ENCODE peak calls at places on chromosome 10, in seven cellular contexts. Q is GM23338, U is SK-N-SH, I is K562, F is HCT116, E is HepG2, R is HL-60. G is an unnamed sample.

GRCh38 chr10:80161321-80162084 is 29.0 kb downstream of the PLAC9 start:
- DNase-seq in R (no peak), U (peak), Q (peak), I (peak), E (peak), F (no peak), G (no peak)

GRCh38 chr10:58486821-58487220 is 25.9 kb upstream of the BICC1 start:
- DNase-seq in I (no peak), F (no peak), R (no peak), U (no peak), Q (no peak), E (no peak), G (no peak)

GRCh38 chr10:13712799-13713581 is 126.2 kb downstream of the PRPF18 start:
- DNase-seq in U (no peak), F (peak), R (peak), Q (no peak), I (peak), E (no peak), G (peak)

GRCh38 chr10:49331431-49331830 is 32.5 kb downstream of the C10orf71 start:
- DNase-seq in I (no peak), R (no peak), Q (no peak), U (no peak), F (no peak), E (no peak), G (no peak)

GRCh38 chr10:78203915-78204818 is 170.5 kb downstream of the RPS24 start:
- DNase-seq in Q (no peak), F (no peak), R (peak), I (no peak), E (peak), U (peak), G (no peak)

GRCh38 chr10:48457949-48458661 is 146.8 kb downstream of the ARHGAP22 start:
- DNase-seq in Q (no peak), R (no peak), F (no peak), I (no peak), U (no peak), E (no peak), G (no peak)

GRCh38 chr10:28217848-28218247 is 85.0 kb downstream of the MPP7 start:
- DNase-seq in F (peak), E (no peak), U (no peak), R (no peak), Q (no peak), I (no peak), G (no peak)

GRCh38 chr10:73907841-73908517 is 3.0 kb upstream of the PLAU start:
- DNase-seq in E (no peak), F (no peak), U (no peak), R (peak), Q (no peak), I (peak), G (no peak)

GRCh38 chr10:44261710-44262455 is 123.0 kb downstream of the CXCL12 start:
- DNase-seq in R (no peak), F (no peak), Q (no peak), E (no peak), I (no peak), U (peak), G (no peak)

GRCh38 chr10:100864981-100865380 is 47.8 kb upstream of the SLF2 start:
- DNase-seq in I (no peak), F (no peak), R (no peak), U (no peak), Q (no peak), E (no peak), G (no peak)

GRCh38 chr10:24825551-24825950 is 101.9 kb upstream of the ARHGAP21 start:
- DNase-seq in R (no peak), I (no peak), U (no peak), E (no peak), F (no peak), Q (no peak), G (no peak)

GRCh38 chr10:93222211-93222754 is 148.6 kb downstream of the CYP26A1 start:
- DNase-seq in U (no peak), R (no peak), E (no peak), Q (no peak), I (no peak), F (no peak), G (no peak)

GRCh38 chr10:85643839-85644525 is 722.6 kb downstream of the GRID1 start:
- DNase-seq in R (no peak), Q (no peak), I (no peak), F (peak), U (no peak), E (peak), G (peak)

GRCh38 chr10:102151774-102152544 is at the start of gene NOLC1:
- DNase-seq in F (peak), E (peak), Q (peak), R (peak), U (peak), I (peak), G (peak)

GRCh38 chr10:25758041-25758457 is 176.0 kb upstream of the MYO3A start:
- DNase-seq in F (peak), E (peak), Q (peak), R (no peak), U (peak), I (peak), G (no peak)

GRCh38 chr10:27504897-27505457 is 873 bp downstream of the RAB18 start:
- DNase-seq in I (peak), R (no peak), Q (no peak), U (no peak), E (no peak), F (no peak), G (no peak)

GRCh38 chr10:73997479-73997805 is 474 bp upstream of the VCL start:
- DNase-seq in U (no peak), Q (no peak), R (no peak), F (no peak), E (no peak), I (peak), G (peak)

GRCh38 chr10:108167766-108168165 is 1003.3 kb upstream of the SORCS1 start:
- DNase-seq in E (no peak), R (no peak), F (no peak), Q (no peak), I (no peak), U (no peak), G (no peak)

GRCh38 chr10:29064665-29065064 is 224.2 kb upstream of the LYZL1 start:
- DNase-seq in F (no peak), E (no peak), I (no peak), Q (no peak), R (no peak), U (no peak), G (no peak)

GRCh38 chr10:10786334-10787090 is 231.2 kb upstream of the CELF2 start:
- DNase-seq in E (no peak), I (no peak), Q (no peak), F (no peak), U (no peak), R (no peak), G (no peak)

GRCh38 chr10:130171196-130171595 is 35.0 kb downstream of the GLRX3 start:
- DNase-seq in U (no peak), R (peak), Q (no peak), F (no peak), E (no peak), I (no peak), G (no peak)

GRCh38 chr10:78937800-78938694 is 130.7 kb upstream of the ZMIZ1 start:
- DNase-seq in U (peak), I (peak), Q (peak), F (no peak), R (no peak), E (peak), G (no peak)

GRCh38 chr10:59079386-59080226 is 96.8 kb upstream of the PHYHIPL start:
- DNase-seq in Q (no peak), U (no peak), F (peak), I (no peak), R (no peak), E (peak), G (no peak)

GRCh38 chr10:132140167-132140925 is 46.4 kb upstream of the DPYSL4 start:
- DNase-seq in E (no peak), F (no peak), U (no peak), Q (no peak), R (no peak), I (no peak), G (no peak)

GRCh38 chr10:16832351-16833080 is 15.3 kb upstream of the RSU1 start:
- DNase-seq in R (no peak), Q (no peak), U (no peak), F (no peak), I (no peak), E (no peak), G (no peak)

GRCh38 chr10:60732240-60733188 is 45.8 kb upstream of the CDK1 start:
- DNase-seq in E (no peak), U (no peak), R (no peak), Q (peak), I (no peak), F (no peak), G (no peak)

GRCh38 chr10:102299873-102300272 is 54.5 kb downstream of the GBF1 start:
- DNase-seq in F (no peak), Q (no peak), E (no peak), R (no peak), U (no peak), I (no peak), G (no peak)

GRCh38 chr10:8306685-8307364 is 252.3 kb downstream of the GATA3 start:
- DNase-seq in U (no peak), F (no peak), R (no peak), Q (peak), I (no peak), E (no peak), G (no peak)

GRCh38 chr10:27319752-27320561 is 79.4 kb upstream of the ACBD5 start:
- DNase-seq in R (peak), U (peak), E (no peak), I (peak), Q (peak), F (no peak), G (no peak)

GRCh38 chr10:95792874-95793285 is 36.9 kb downstream of the ENTPD1 start:
- DNase-seq in Q (peak), U (no peak), F (no peak), I (no peak), E (no peak), R (peak), G (no peak)

GRCh38 chr10:131218811-131219583 is 92.5 kb downstream of the TCERG1L start:
- DNase-seq in R (no peak), E (no peak), Q (no peak), F (no peak), I (no peak), U (no peak), G (no peak)

GRCh38 chr10:103917326-103918052 is 495 bp downstream of the STN1 start:
- DNase-seq in F (no peak), I (peak), Q (peak), U (no peak), R (no peak), E (peak), G (no peak)

GRCh38 chr10:103982639-103983038 is 15.7 kb downstream of the SLK start:
- DNase-seq in Q (peak), E (peak), F (peak), I (peak), R (no peak), U (peak), G (no peak)

GRCh38 chr10:20029523-20029922 is 213.3 kb downstream of the PLXDC2 start:
- DNase-seq in F (no peak), Q (no peak), U (no peak), I (no peak), R (no peak), E (no peak), G (no peak)

GRCh38 chr10:1938317-1938716 is 201.0 kb upstream of the ADARB2 start:
- DNase-seq in Q (no peak), R (no peak), I (no peak), U (no peak), F (no peak), E (no peak), G (no peak)

GRCh38 chr10:85228726-85229125 is 900.3 kb downstream of the CCSER2 start:
- DNase-seq in F (no peak), I (no peak), R (no peak), Q (no peak), U (no peak), E (no peak), G (no peak)

DNA sequence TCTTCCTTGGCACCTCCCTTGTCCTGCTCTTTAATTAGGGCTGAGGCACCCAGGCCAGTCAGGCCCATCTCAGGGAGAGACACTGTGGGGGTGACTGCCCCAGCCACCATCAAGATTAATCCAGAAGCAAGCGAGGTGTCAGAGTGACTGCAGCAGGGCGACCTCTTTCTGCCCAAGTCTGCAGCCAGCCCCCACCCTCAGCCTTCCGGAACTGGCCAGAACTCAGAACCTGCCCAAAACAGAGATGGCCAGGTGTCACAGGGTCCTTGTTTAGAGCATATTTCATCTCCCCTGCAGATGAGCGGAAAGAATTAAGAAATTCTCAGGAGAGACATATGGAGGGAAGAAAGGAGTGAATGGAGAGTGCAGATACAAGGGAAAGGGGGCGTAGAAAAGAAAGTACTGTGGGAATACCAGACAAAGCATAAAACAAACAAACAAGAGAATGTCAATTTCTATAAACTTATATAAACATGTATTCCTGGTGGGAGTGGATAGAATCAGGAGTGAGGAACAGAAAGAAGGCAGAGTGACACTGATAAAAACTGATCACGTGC is 188.8 kb upstream of the NRP1 start:
- DNase-seq in F (no peak), E (no peak), R (no peak), U (no peak), I (no peak), Q (no peak), G (no peak)
- TF ChIP-seq REST in F (no peak), E (no peak), R (no peak), U (no peak), I (no peak), Q (no peak), G (no peak)

GRCh38 chr10:4283841-4284610 is 499.0 kb upstream of the KLF6 start:
- DNase-seq in Q (no peak), F (no peak), U (no peak), I (no peak), E (no peak), R (no peak), G (no peak)
- TF ChIP-seq POLR2AphosphoS5 in Q (no peak), F (no peak), U (no peak), I (no peak), E (no peak), R (no peak), G (no peak)

GRCh38 chr10:62095341-62096071 is 173.1 kb downstream of the RTKN2 start:
- DNase-seq in F (no peak), I (no peak), E (peak), R (no peak), Q (no peak), U (no peak), G (no peak)
- TF ChIP-seq REST in F (no peak), I (no peak), E (no peak), R (no peak), Q (no peak), U (no peak), G (no peak)

GRCh38 chr10:94409016-94409657 is 6.8 kb downstream of the TBC1D12 start:
- DNase-seq in U (no peak), R (no peak), F (no peak), E (no peak), I (no peak), Q (peak), G (no peak)
- TF ChIP-seq POLR2AphosphoS5 in U (no peak), R (no peak), F (no peak), E (no peak), I (no peak), Q (no peak), G (no peak)

DNA sequence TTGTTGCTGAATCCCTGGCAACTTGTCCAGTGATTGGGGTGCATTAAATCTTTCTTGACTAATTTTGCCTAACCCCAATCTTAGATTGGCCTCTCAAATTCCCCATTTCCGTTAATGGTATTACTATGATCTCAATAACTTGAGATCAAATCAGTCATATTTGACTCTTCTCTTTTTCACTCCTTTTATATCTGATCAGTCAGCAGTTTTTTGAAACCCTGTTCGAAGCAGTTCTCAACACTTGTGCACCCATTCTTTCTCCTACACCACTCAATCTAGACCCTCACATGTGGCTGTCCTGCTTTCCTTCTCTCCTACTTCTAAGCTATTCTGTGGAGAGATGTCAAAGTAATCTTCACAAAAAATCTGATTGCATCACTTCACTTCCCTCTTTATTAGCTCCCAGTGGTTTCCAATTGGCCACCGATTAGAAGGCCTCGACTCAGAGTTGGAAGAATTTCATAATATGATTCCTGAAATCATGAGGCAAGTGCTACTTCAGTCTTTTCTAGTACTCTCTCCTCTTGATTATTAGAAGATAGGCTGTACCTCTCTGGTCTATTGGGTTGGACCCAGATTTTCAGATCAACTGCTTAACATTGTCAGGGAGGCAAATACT is 128.9 kb downstream of the ZNF365 start:
- DNase-seq in F (no peak), R (peak), E (no peak), Q (no peak), I (no peak), U (no peak), G (no peak)
- TF ChIP-seq REST in F (no peak), R (no peak), E (no peak), Q (no peak), I (no peak), U (no peak), G (no peak)

GRCh38 chr10:110304394-110304779 is 333 bp downstream of the SMNDC1 start:
- DNase-seq in R (no peak), I (peak), U (no peak), E (no peak), Q (no peak), F (no peak), G (no peak)

GRCh38 chr10:110306452-110306768 is 1.7 kb upstream of the SMNDC1 start:
- DNase-seq in E (no peak), R (no peak), F (no peak), Q (no peak), I (no peak), U (no peak), G (no peak)

GRCh38 chr10:110307805-110308204 is 3.1 kb upstream of the SMNDC1 start:
- DNase-seq in F (no peak), I (no peak), E (no peak), U (no peak), Q (no peak), R (no peak), G (no peak)

GRCh38 chr10:110304780-110305421 is at the start of gene SMNDC1:
- DNase-seq in Q (peak), R (peak), I (peak), U (peak), F (peak), E (peak), G (peak)

DNA sequence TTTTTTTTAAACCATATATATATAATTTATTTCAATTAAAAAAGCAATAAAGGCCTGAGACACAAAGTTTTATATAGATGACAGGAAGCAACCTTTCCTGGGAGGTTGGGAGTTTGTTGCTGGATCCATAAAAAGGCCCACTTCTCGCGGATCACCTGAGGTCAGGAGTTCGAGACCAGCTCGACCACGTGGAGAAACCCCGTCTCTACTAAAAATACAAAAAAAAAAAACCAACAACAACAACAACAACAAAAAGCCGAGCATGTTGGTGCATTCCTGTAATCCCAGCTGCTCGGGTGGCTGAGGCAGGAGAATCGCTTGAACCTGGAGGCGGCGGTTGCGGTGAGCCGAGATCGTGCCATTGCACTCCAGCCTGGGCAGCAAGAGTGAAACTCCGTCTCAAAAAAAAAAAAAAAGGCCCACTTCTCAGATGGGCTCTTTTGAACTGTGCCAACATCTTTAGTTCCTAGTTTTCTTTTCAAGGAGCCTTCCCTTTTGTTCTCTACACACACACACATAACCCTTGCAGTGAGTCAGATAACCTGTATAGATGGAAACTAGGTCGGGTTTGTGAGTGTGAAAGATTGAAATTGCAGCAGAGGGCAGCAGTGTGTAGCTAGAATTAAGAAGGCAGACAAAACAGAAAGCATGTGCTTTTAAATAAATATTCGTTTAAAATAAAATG is 1.2 kb upstream of the SMNDC1 start:
- DNase-seq in E (peak), U (peak), F (peak), Q (peak), I (peak), R (peak), G (peak)
- TF ChIP-seq POLR2AphosphoS5 in E (no peak), U (no peak), F (peak), Q (no peak), I (no peak), R (no peak), G (no peak)

GRCh38 chr10:89346264-89346971 is 18.6 kb downstream of the IFIT3 start:
- DNase-seq in F (no peak), Q (peak), I (no peak), U (no peak), E (peak), R (peak), G (no peak)
- TF ChIP-seq REST in F (no peak), Q (no peak), I (no peak), U (no peak), E (no peak), R (no peak), G (no peak)

DNA sequence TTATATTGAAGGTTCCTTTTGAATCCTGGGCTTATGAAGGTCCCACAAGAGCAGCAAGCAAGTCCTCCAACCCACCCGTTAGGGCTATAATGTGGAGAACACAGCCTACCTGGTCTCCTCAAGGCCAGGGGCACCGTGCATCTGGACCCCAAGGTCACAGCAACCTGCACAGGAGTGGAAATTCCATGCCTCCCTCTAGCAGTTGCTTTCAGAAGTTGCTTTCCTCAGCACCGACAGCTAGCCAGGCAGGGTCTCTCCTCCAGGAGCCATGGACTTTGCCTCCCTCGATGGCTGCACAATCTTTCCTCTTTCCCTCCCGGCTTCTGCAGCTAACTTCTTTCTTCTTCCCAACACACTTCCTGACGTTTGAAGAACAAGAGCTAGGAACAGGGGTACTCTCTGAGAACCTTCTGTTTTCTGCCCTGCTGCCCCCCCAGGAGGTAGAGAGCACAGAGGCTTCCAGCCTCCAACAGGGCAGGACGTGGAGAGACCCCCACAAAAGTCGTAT is 149.8 kb downstream of the PTPN20 start:
- DNase-seq in E (no peak), U (no peak), Q (no peak), R (no peak), F (no peak), I (no peak), G (no peak)
- TF ChIP-seq POLR2AphosphoS5 in E (no peak), U (no peak), Q (no peak), R (no peak), F (no peak), I (no peak), G (no peak)

G was measured in Panc1.